ENCODE peak calls at places on chromosomes 5 and 9, in five cellular contexts. B is brain microvascular endothelial cell; L is uterus; H is CD8-positive, alpha-beta T cell; P is dorsolateral prefrontal cortex. Y is an unnamed sample.

GRCh38 chr5:134493461-134494055 is 31.9 kb upstream of the JADE2 start:
- DNase-seq in H (no peak), L (no peak), B (no peak), P (no peak), Y (no peak)

GRCh38 chr9:136861874-136862457 is 4.1 kb downstream of the EDF1 start:
- DNase-seq in P (no peak), B (no peak), L (no peak), H (no peak), Y (no peak)

GRCh38 chr5:86337667-86338460 is 279.9 kb upstream of the COX7C start:
- DNase-seq in P (no peak), B (no peak), L (no peak), H (no peak), Y (no peak)

GRCh38 chr5:145660897-145661650 is 174.1 kb downstream of the PRELID2 start:
- DNase-seq in P (no peak), B (no peak), H (no peak), L (no peak), Y (no peak)

GRCh38 chr5:66207800-66208561 is 63.9 kb downstream of the SREK1 start:
- DNase-seq in B (no peak), L (peak), H (no peak), P (no peak), Y (no peak)

GRCh38 chr5:58299266-58299665 is 160.6 kb downstream of the PLK2 start:
- DNase-seq in H (no peak), B (no peak), L (no peak), P (peak), Y (no peak)

GRCh38 chr5:174159327-174160247 is 114.1 kb downstream of the NSG2 start:
- DNase-seq in P (no peak), L (no peak), H (no peak), B (peak), Y (no peak)

GRCh38 chr5:103369125-103370120 is 110.9 kb downstream of the MACIR start:
- DNase-seq in H (no peak), P (no peak), B (no peak), L (no peak), Y (no peak)

GRCh38 chr9:125589287-125589686 is 117.7 kb downstream of the MAPKAP1 start:
- DNase-seq in B (no peak), L (no peak), H (no peak), P (no peak), Y (no peak)

GRCh38 chr5:141618030-141618803 is 583 bp downstream of the DIAPH1 start:
- DNase-seq in P (no peak), H (no peak), B (no peak), L (peak), Y (no peak)

GRCh38 chr5:75322066-75322465 is 15.0 kb upstream of the HMGCR start:
- DNase-seq in H (no peak), B (no peak), P (no peak), L (no peak), Y (no peak)

GRCh38 chr9:91151741-91152095 is 210.0 kb downstream of the AUH start:
- DNase-seq in H (no peak), P (no peak), L (no peak), B (no peak), Y (no peak)

GRCh38 chr9:89436963-89437625 is 60.8 kb downstream of the SEMA4D start:
- DNase-seq in H (peak), B (no peak), L (no peak), P (no peak), Y (peak)

GRCh38 chr5:76294573-76294972 is 108.5 kb upstream of the IQGAP2 start:
- DNase-seq in P (no peak), L (no peak), H (no peak), B (peak), Y (no peak)

GRCh38 chr9:92245005-92245797 is 48.3 kb downstream of the IARS1 start:
- DNase-seq in L (no peak), P (no peak), H (no peak), B (peak), Y (no peak)

GRCh38 chr9:10146517-10147331 is 466.1 kb downstream of the PTPRD start:
- DNase-seq in B (no peak), P (no peak), H (no peak), L (no peak), Y (no peak)

DNA sequence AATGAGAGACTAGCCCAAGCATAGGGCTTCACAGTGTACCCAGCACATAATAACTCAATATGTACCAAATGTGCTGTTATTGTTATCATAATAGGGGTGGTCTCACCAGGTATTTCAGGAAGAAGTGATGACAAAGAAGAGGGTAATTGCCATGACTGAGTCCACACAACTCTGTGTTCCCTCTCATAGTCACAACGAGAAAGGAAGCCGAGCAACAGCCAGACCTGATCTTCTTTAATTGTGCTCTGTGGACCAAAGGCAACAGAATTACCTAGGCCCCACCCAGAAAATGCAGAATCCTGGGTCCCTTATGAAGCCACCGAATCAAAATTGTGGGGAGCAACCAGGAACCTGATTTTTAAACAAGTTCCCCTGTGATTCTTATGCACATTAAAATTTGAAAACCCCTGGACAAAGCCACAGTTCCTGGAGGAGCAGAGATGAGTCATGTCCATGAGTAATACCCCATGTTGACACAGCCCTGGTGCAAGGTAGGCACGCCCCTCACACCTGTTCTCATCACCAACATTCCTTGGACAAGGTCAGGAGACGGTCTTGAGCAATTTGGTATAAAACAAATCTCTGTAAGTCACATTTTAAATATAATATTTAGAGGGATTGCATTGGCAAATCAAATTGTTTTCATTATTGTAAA is 5.2 kb downstream of the FGF1 start:
- DNase-seq in B (no peak), P (no peak), L (no peak), H (no peak), Y (no peak)
- H3K27ac ChIP-seq in B (no peak), P (no peak), L (no peak), H (no peak), Y (peak)

GRCh38 chr5:16507716-16508115 is 42.1 kb upstream of the ZNF622 start:
- DNase-seq in H (no peak), P (no peak), B (no peak), L (no peak), Y (no peak)
- H3K4me3 ChIP-seq in H (no peak), P (no peak), B (no peak), L (no peak), Y (no peak)

DNA sequence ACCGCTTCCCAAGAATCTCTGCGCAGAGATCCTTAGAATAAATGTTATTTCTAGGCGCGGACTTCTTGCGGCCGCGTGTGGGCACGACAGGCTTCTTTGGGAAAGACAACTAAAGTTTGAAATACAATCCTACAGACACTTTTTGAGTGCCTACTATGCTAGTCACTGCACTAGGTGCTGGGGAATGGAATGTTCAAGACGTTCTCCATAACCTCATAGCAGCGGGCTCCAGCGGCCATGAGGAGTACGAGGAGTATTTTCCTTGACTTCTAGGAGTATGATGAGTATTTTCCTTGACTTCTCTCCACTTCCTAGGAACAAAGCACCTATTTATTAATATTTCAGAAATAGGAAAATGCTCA is 636 bp upstream of the PWWP2A start:
- DNase-seq in H (no peak), B (no peak), L (no peak), P (no peak), Y (no peak)
- TF ChIP-seq CTCF in H (no peak), B (peak), L (peak), P (no peak), Y (peak)

GRCh38 chr9:134383148-134383547 is 56.9 kb downstream of the RXRA start:
- DNase-seq in B (no peak), P (no peak), H (no peak), L (no peak), Y (no peak)

GRCh38 chr9:134381262-134381661 is 55.0 kb downstream of the RXRA start:
- DNase-seq in B (no peak), H (no peak), P (no peak), L (no peak), Y (no peak)

GRCh38 chr9:134379774-134380431 is 53.6 kb downstream of the RXRA start:
- DNase-seq in L (no peak), P (no peak), H (no peak), B (peak), Y (no peak)

GRCh38 chr9:134382733-134383132 is 56.5 kb downstream of the RXRA start:
- DNase-seq in B (no peak), H (no peak), P (no peak), L (no peak), Y (no peak)

GRCh38 chr9:134381671-134382505 is 55.6 kb downstream of the RXRA start:
- DNase-seq in P (no peak), B (no peak), H (no peak), L (peak), Y (no peak)
- H3K27ac ChIP-seq in P (no peak), B (no peak), H (no peak), L (no peak), Y (peak)

GRCh38 chr9:128405077-128405779 is 15.4 kb upstream of the CERCAM start:
- DNase-seq in B (no peak), L (no peak), P (no peak), H (no peak), Y (no peak)
- H3K4me3 ChIP-seq in B (no peak), L (no peak), P (no peak), H (no peak), Y (no peak)

GRCh38 chr5:163489055-163489744 is 16.2 kb upstream of the MAT2B start:
- DNase-seq in P (no peak), H (no peak), L (no peak), B (peak), Y (no peak)
- TF ChIP-seq CTCF in P (no peak), H (no peak), L (no peak), B (peak), Y (no peak)

DNA sequence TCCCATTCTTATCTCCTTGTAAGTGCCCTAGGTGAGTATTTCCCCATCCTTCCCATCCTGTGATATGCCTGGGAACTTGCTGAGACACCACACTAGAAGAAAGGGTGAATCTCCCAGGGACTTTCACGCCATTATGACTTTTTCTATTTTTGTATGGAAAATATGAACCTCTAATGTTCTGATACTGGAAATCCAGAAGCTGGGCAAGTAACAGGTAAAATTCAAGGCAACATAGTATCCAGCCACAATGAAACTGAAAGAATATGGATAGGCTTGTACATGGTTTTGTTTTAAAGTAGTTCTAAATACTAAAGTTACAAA is 193.0 kb upstream of the NR3C1 start:
- DNase-seq in L (no peak), P (no peak), H (no peak), B (no peak), Y (no peak)
- H3K27ac ChIP-seq in L (no peak), P (no peak), H (no peak), B (peak), Y (no peak)